ENCODE peak calls at places on chromosomes 1 and 21, in five cellular contexts. One of them, this sample, is unnamed.

GRCh38 chr21:46065993-46066842 is 31.7 kb upstream of the COL6A2 start:
- DNase-seq in GM20000: no peak
- DNase-seq in ovary: peak
- DNase-seq in ACHN: no peak
- DNase-seq in NCI-H2029: no peak
- DNase-seq in this sample: no peak

GRCh38 chr1:98405581-98406059 is 255.9 kb upstream of the SNX7 start:
- DNase-seq in GM20000: no peak
- DNase-seq in ACHN: peak
- DNase-seq in NCI-H2029: no peak
- DNase-seq in ovary: no peak
- DNase-seq in this sample: no peak

GRCh38 chr1:209150114-209150513 is 433.4 kb upstream of the CAMK1G start:
- DNase-seq in ACHN: peak
- DNase-seq in GM20000: no peak
- DNase-seq in NCI-H2029: no peak
- DNase-seq in ovary: no peak
- DNase-seq in this sample: no peak

GRCh38 chr1:231035799-231036198 is 4.3 kb downstream of the FAM89A start:
- DNase-seq in ovary: no peak
- DNase-seq in ACHN: no peak
- DNase-seq in NCI-H2029: no peak
- DNase-seq in GM20000: no peak
- DNase-seq in this sample: peak

GRCh38 chr1:33296082-33296458 is 24.8 kb downstream of the A3GALT2 start:
- DNase-seq in ACHN: no peak
- DNase-seq in ovary: no peak
- DNase-seq in GM20000: no peak
- DNase-seq in NCI-H2029: no peak
- DNase-seq in this sample: no peak

GRCh38 chr21:31136891-31137290 is 98.6 kb upstream of the KRTAP19-8 start:
- DNase-seq in NCI-H2029: peak
- DNase-seq in ovary: no peak
- DNase-seq in GM20000: peak
- DNase-seq in ACHN: no peak
- DNase-seq in this sample: peak

GRCh38 chr1:66360285-66360724 is 173.6 kb upstream of the SGIP1 start:
- DNase-seq in GM20000: no peak
- DNase-seq in ovary: no peak
- DNase-seq in ACHN: no peak
- DNase-seq in NCI-H2029: no peak
- DNase-seq in this sample: no peak

GRCh38 chr1:69221492-69221990 is 346.2 kb upstream of the LRRC7 start:
- DNase-seq in GM20000: no peak
- DNase-seq in ovary: no peak
- DNase-seq in NCI-H2029: peak
- DNase-seq in ACHN: no peak
- DNase-seq in this sample: no peak

GRCh38 chr1:41784516-41785279 is 134.0 kb downstream of the HIVEP3 start:
- DNase-seq in ACHN: no peak
- DNase-seq in ovary: no peak
- DNase-seq in NCI-H2029: no peak
- DNase-seq in GM20000: no peak
- DNase-seq in this sample: no peak

GRCh38 chr1:201334325-201335173 is 42.9 kb downstream of the TNNT2 start:
- DNase-seq in GM20000: no peak
- DNase-seq in ovary: no peak
- DNase-seq in ACHN: no peak
- DNase-seq in NCI-H2029: no peak
- DNase-seq in this sample: no peak

GRCh38 chr1:98046031-98046641 is 125.3 kb upstream of the DPYD start:
- DNase-seq in GM20000: peak
- DNase-seq in ovary: no peak
- DNase-seq in NCI-H2029: peak
- DNase-seq in ACHN: no peak
- DNase-seq in this sample: no peak

GRCh38 chr1:228066416-228066815 is 16.1 kb upstream of the ARF1 start:
- DNase-seq in NCI-H2029: no peak
- DNase-seq in GM20000: no peak
- DNase-seq in ACHN: no peak
- DNase-seq in ovary: no peak
- DNase-seq in this sample: no peak

GRCh38 chr1:38888423-38889333 is 7.3 kb upstream of the GJA9 start:
- DNase-seq in NCI-H2029: no peak
- DNase-seq in ovary: no peak
- DNase-seq in ACHN: no peak
- DNase-seq in GM20000: no peak
- DNase-seq in this sample: no peak

GRCh38 chr1:53320646-53321045 is 7.2 kb downstream of the LRP8 start:
- DNase-seq in ACHN: no peak
- DNase-seq in NCI-H2029: no peak
- DNase-seq in GM20000: no peak
- DNase-seq in ovary: no peak
- DNase-seq in this sample: no peak

GRCh38 chr1:202750024-202750423 is 39.8 kb upstream of the SYT2 start:
- DNase-seq in GM20000: no peak
- DNase-seq in ACHN: no peak
- DNase-seq in NCI-H2029: no peak
- DNase-seq in ovary: no peak
- DNase-seq in this sample: no peak

GRCh38 chr1:169696273-169697100 is 14.9 kb downstream of the SELL start:
- DNase-seq in GM20000: no peak
- DNase-seq in NCI-H2029: no peak
- DNase-seq in ACHN: no peak
- DNase-seq in ovary: no peak
- DNase-seq in this sample: no peak

GRCh38 chr21:45615145-45615711 is 28.3 kb upstream of the PCBP3 start:
- DNase-seq in NCI-H2029: no peak
- DNase-seq in GM20000: peak
- DNase-seq in ovary: no peak
- DNase-seq in ACHN: no peak
- DNase-seq in this sample: no peak

GRCh38 chr1:67732750-67733151 is 47.8 kb downstream of the GADD45A start:
- DNase-seq in GM20000: no peak
- DNase-seq in ACHN: no peak
- DNase-seq in NCI-H2029: no peak
- DNase-seq in ovary: no peak
- DNase-seq in this sample: no peak

GRCh38 chr1:205293350-205294074 is 28.0 kb downstream of the NUAK2 start:
- DNase-seq in ACHN: no peak
- DNase-seq in GM20000: no peak
- DNase-seq in NCI-H2029: no peak
- DNase-seq in ovary: no peak
- DNase-seq in this sample: no peak

GRCh38 chr1:103489881-103490280 is 35.6 kb upstream of the RNPC3 start:
- DNase-seq in NCI-H2029: no peak
- DNase-seq in GM20000: no peak
- DNase-seq in ACHN: peak
- DNase-seq in ovary: no peak
- DNase-seq in this sample: no peak

GRCh38 chr1:71232786-71233185 is 152.0 kb upstream of the ZRANB2 start:
- DNase-seq in ACHN: no peak
- DNase-seq in GM20000: no peak
- DNase-seq in NCI-H2029: no peak
- DNase-seq in ovary: no peak
- DNase-seq in this sample: no peak

GRCh38 chr1:15808955-15809354 is 1.5 kb upstream of the UQCRHL start:
- DNase-seq in ovary: no peak
- DNase-seq in GM20000: no peak
- DNase-seq in NCI-H2029: no peak
- DNase-seq in ACHN: no peak
- DNase-seq in this sample: no peak